ENCODE peak calls at places on chromosomes 6 and 20, in seven cellular contexts. Z, O, N, B, K, Y and D are unnamed samples.

GRCh38 chr6:140105857-140106256 is 731.4 kb upstream of the CITED2 start:
- DNase-seq in Z (peak), O (peak), N (peak), B (peak), K (no peak), Y (no peak), D (peak)

GRCh38 chr6:150450918-150451317 is 82.1 kb downstream of the IYD start:
- DNase-seq in Z (no peak), O (no peak), N (no peak), B (no peak), K (no peak), Y (no peak), D (no peak)

GRCh38 chr6:26520088-26520839 is 17.9 kb upstream of the HMGN4 start:
- DNase-seq in Z (no peak), O (no peak), N (no peak), B (peak), K (peak), Y (peak), D (peak)

GRCh38 chr6:1316482-1317220 is 4.8 kb downstream of the FOXQ1 start:
- DNase-seq in Z (peak), O (peak), N (peak), B (peak), K (no peak), Y (no peak), D (no peak)

GRCh38 chr6:12051861-12052368 is 39.8 kb downstream of the HIVEP1 start:
- DNase-seq in Z (peak), O (no peak), N (no peak), B (no peak), K (no peak), Y (peak), D (no peak)

GRCh38 chr20:32442630-32443029 is 84.5 kb downstream of the ASXL1 start:
- DNase-seq in Z (no peak), O (no peak), N (no peak), B (no peak), K (no peak), Y (no peak), D (no peak)

GRCh38 chr6:90068835-90069478 is 174.7 kb downstream of the GJA10 start:
- DNase-seq in Z (no peak), O (peak), N (peak), B (no peak), K (no peak), Y (no peak), D (no peak)

GRCh38 chr6:44078795-44079671 is 48.2 kb downstream of the MRPL14 start:
- DNase-seq in Z (peak), O (peak), N (peak), B (peak), K (peak), Y (no peak), D (peak)

GRCh38 chr6:16182428-16182827 is 53.5 kb downstream of the MYLIP start:
- DNase-seq in Z (no peak), O (no peak), N (no peak), B (no peak), K (no peak), Y (no peak), D (no peak)

GRCh38 chr6:2194643-2195042 is 50.8 kb downstream of the GMDS start:
- DNase-seq in Z (no peak), O (no peak), N (no peak), B (no peak), K (no peak), Y (no peak), D (no peak)

GRCh38 chr6:78911218-78911617 is 43.9 kb downstream of the IRAK1BP1 start:
- DNase-seq in Z (no peak), O (no peak), N (no peak), B (no peak), K (no peak), Y (no peak), D (peak)

GRCh38 chr6:106997392-106998257 is 23.1 kb upstream of the CD24 start:
- DNase-seq in Z (peak), O (peak), N (peak), B (peak), K (no peak), Y (peak), D (peak)

GRCh38 chr6:77456531-77457248 is 6.6 kb downstream of the HTR1B start:
- DNase-seq in Z (peak), O (peak), N (peak), B (no peak), K (peak), Y (peak), D (peak)